ENCODE peak calls at places on chromosome 12, in five cellular contexts. W, M, H, P and K are unnamed samples.

GRCh38 chr12:114701104-114701414 is 17.1 kb upstream of the TBX3 start:
- DNase-seq in W (no peak), M (no peak), H (no peak), P (no peak), K (no peak)

GRCh38 chr12:14959463-14959862 is 1.9 kb downstream of the ARHGDIB start:
- DNase-seq in W (no peak), M (no peak), H (no peak), P (peak; percentile 42), K (no peak)

GRCh38 chr12:15629108-15629507 is 160.1 kb downstream of the EPS8 start:
- DNase-seq in W (peak; percentile 97), M (peak; percentile 98), H (no peak), P (peak; percentile 77), K (peak; percentile 66)

GRCh38 chr12:88876867-88877266 is 296.6 kb upstream of the KITLG start:
- DNase-seq in W (peak; percentile 18), M (peak; percentile 45), H (no peak), P (peak; percentile 50), K (no peak)

GRCh38 chr12:106248849-106249371 is 1.1 kb upstream of the CKAP4 start:
- DNase-seq in W (peak; percentile 67), M (peak; percentile 68), H (no peak), P (peak; percentile 30), K (no peak)

GRCh38 chr12:120642806-120643205 is 2.4 kb downstream of the CABP1 start:
- DNase-seq in W (no peak), M (peak; percentile 4), H (no peak), P (no peak), K (no peak)

GRCh38 chr12:51320695-51321320 is 3.2 kb downstream of the BIN2 start:
- DNase-seq in W (peak; percentile 10), M (peak; percentile 26), H (peak; percentile 40), P (peak; percentile 37), K (peak; percentile 62)

GRCh38 chr12:2268478-2269286 is 215.9 kb downstream of the CACNA1C start:
- DNase-seq in W (peak; percentile 56), M (peak; percentile 81), H (no peak), P (peak; percentile 88), K (no peak)

GRCh38 chr12:120224304-120225199 is 23.6 kb upstream of the RPLP0 start:
- DNase-seq in W (no peak), M (no peak), H (no peak), P (peak; percentile 12), K (no peak)

GRCh38 chr12:57755454-57756372 is 810 bp downstream of the MARCHF9 start:
- DNase-seq in W (no peak), M (no peak), H (no peak), P (peak; percentile 26), K (no peak)

GRCh38 chr12:82012176-82012575 is 253.0 kb upstream of the PPFIA2 start:
- DNase-seq in W (no peak), M (no peak), H (no peak), P (no peak), K (no peak)

GRCh38 chr12:116604151-116604550 is 45.0 kb downstream of the MAP1LC3B2 start:
- DNase-seq in W (peak; percentile 38), M (no peak), H (no peak), P (peak; percentile 40), K (no peak)

GRCh38 chr12:57766464-57767311 is at the start of gene CYP27B1:
- DNase-seq in W (no peak), M (peak; percentile 7), H (peak; percentile 87), P (peak; percentile 72), K (no peak)

GRCh38 chr12:41014643-41015020 is 173.5 kb upstream of the PDZRN4 start:
- DNase-seq in W (peak; percentile 7), M (peak; percentile 0), H (no peak), P (peak; percentile 49), K (no peak)

GRCh38 chr12:6235499-6235898 is 35.3 kb downstream of the CD9 start:
- DNase-seq in W (no peak), M (no peak), H (no peak), P (no peak), K (no peak)

GRCh38 chr12:15856097-15856982 is 25.8 kb upstream of the STRAP start:
- DNase-seq in W (peak; percentile 78), M (peak; percentile 76), H (no peak), P (peak; percentile 88), K (peak; percentile 56)

GRCh38 chr12:5565933-5566632 is 134.2 kb downstream of the NTF3 start:
- DNase-seq in W (no peak), M (peak; percentile 73), H (peak; percentile 28), P (peak; percentile 94), K (no peak)

GRCh38 chr12:93740721-93741120 is 63.5 kb downstream of the CRADD start:
- DNase-seq in W (peak; percentile 31), M (peak; percentile 6), H (no peak), P (no peak), K (no peak)

GRCh38 chr12:88111074-88111652 is 30.7 kb downstream of the CEP290 start:
- DNase-seq in W (peak; percentile 46), M (peak; percentile 56), H (no peak), P (peak; percentile 66), K (peak; percentile 1)

GRCh38 chr12:92078167-92079053 is 67.2 kb downstream of the BTG1 start:
- DNase-seq in W (peak; percentile 88), M (peak; percentile 96), H (no peak), P (peak; percentile 23), K (no peak)

GRCh38 chr12:6450091-6450868 is 1.6 kb upstream of the TAPBPL start:
- DNase-seq in W (no peak), M (no peak), H (no peak), P (no peak), K (no peak)

GRCh38 chr12:89693639-89694202 is 14.9 kb downstream of the ATP2B1 start:
- DNase-seq in W (no peak), M (no peak), H (no peak), P (peak; percentile 52), K (no peak)

GRCh38 chr12:95999484-95999883 is 3.3 kb upstream of the HAL start:
- DNase-seq in W (no peak), M (no peak), H (no peak), P (no peak), K (no peak)

GRCh38 chr12:2064078-2064507 is 11.3 kb downstream of the CACNA1C start:
- DNase-seq in W (peak; percentile 31), M (peak; percentile 59), H (no peak), P (peak; percentile 64), K (no peak)

GRCh38 chr12:65280306-65280705 is 1.8 kb downstream of the MSRB3 start:
- DNase-seq in W (peak; percentile 27), M (peak; percentile 24), H (no peak), P (no peak), K (no peak)

GRCh38 chr12:21992823-21993222 is 51.6 kb upstream of the ABCC9 start:
- DNase-seq in W (peak; percentile 13), M (no peak), H (no peak), P (no peak), K (no peak)

GRCh38 chr12:15393037-15393436 is 70.7 kb downstream of the PTPRO start:
- DNase-seq in W (no peak), M (no peak), H (no peak), P (no peak), K (no peak)

GRCh38 chr12:54052745-54053624 is 650 bp upstream of the HOXC4 start:
- DNase-seq in W (peak; percentile 34), M (no peak), H (peak; percentile 67), P (no peak), K (no peak)

GRCh38 chr12:65742481-65742971 is 81.8 kb upstream of the HMGA2 start:
- DNase-seq in W (peak; percentile 47), M (peak; percentile 44), H (no peak), P (no peak), K (peak; percentile 59)

GRCh38 chr12:2138294-2138693 is 85.5 kb downstream of the CACNA1C start:
- DNase-seq in W (no peak), M (no peak), H (no peak), P (no peak), K (no peak)

GRCh38 chr12:113170926-113171325 is 14.4 kb downstream of the DDX54 start:
- DNase-seq in W (no peak), M (no peak), H (no peak), P (no peak), K (no peak)

GRCh38 chr12:105261010-105261409 is 25.0 kb upstream of the APPL2 start:
- DNase-seq in W (no peak), M (no peak), H (no peak), P (no peak), K (no peak)

GRCh38 chr12:89370850-89371249 is 18.5 kb upstream of the DUSP6 start:
- DNase-seq in W (peak; percentile 81), M (peak; percentile 82), H (no peak), P (peak; percentile 77), K (no peak)

GRCh38 chr12:70774055-70774454 is 136.8 kb upstream of the PTPRB start:
- DNase-seq in W (no peak), M (no peak), H (no peak), P (no peak), K (no peak)

GRCh38 chr12:97575792-97576191 is 113.2 kb downstream of the RMST start:
- DNase-seq in W (peak; percentile 41), M (no peak), H (no peak), P (peak; percentile 46), K (no peak)

GRCh38 chr12:1890119-1890703 is 28.2 kb downstream of the CACNA2D4 start:
- DNase-seq in W (no peak), M (no peak), H (no peak), P (no peak), K (no peak)

GRCh38 chr12:104859144-104859543 is 98.9 kb downstream of the SLC41A2 start:
- DNase-seq in W (peak; percentile 70), M (peak; percentile 61), H (no peak), P (no peak), K (no peak)

GRCh38 chr12:13247596-13247995 is 51.1 kb downstream of the EMP1 start:
- DNase-seq in W (no peak), M (no peak), H (no peak), P (no peak), K (no peak)
- H2AFZ ChIP-seq in W (no peak overlapping the region), M (no peak overlapping the region), H (no peak overlapping the region), P (no peak overlapping the region), K (no peak overlapping the region)

GRCh38 chr12:27523642-27524488 is at the start of gene PPFIBP1:
- DNase-seq in W (peak; percentile 99), M (peak; percentile 97), H (peak; percentile 100), P (peak; percentile 100), K (peak; percentile 99)
- H4K8ac ChIP-seq in W (peak within 1 kb of the TSS; percentile 64), M (peak within 1 kb of the TSS; percentile 87), H (no peak within 1 kb of the TSS), P (peak within 1 kb of the TSS; percentile 70), K (no peak within 1 kb of the TSS)

DNA sequence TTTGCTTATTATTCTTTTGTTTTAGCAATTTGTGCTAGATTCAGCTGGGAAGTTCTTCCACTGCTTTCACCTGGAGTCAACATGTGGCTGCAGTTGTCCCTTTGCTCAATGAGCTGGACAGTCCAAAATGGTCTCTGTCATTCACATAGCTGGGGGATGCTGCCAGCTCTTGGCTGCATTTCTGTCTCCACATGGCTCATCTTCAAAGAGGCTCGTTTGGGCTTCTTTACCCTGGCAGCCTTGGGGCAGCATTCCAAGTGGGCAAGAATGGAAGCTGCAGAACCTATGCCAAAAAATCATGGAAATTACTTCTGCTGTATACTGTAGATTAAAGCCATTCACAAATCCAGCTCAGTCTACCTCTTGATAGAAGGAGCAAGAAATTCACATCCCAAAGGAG is 199.2 kb downstream of the SLC5A8 start:
- DNase-seq in W (no peak), M (no peak), H (no peak), P (no peak), K (no peak)
- H2AFZ ChIP-seq in W (no peak overlapping the region), M (no peak overlapping the region), H (no peak overlapping the region), P (no peak overlapping the region), K (no peak overlapping the region)

DNA sequence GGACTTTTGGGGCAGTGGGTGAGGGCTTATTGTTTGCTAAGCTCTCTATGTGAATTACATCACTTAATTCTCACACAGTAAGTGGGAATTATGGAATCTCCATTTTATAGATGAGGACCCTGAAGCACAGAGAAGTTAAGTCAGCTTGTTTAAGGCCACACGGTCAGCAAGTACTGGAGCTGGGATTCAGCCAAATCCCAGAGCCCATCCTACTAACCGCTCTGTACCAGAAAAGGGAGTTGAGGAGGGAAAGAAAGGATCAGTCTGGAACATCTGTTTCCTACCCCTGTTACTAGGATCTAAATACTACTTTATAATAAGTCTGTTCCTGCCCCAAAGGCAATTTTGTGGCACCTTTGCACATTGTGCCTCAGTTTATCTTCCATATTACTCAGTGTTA is 42.6 kb downstream of the PPFIBP1 start:
- DNase-seq in W (no peak), M (no peak), H (no peak), P (no peak), K (no peak)
- H4K8ac ChIP-seq in W (no peak overlapping the region), M (no peak overlapping the region), H (no peak overlapping the region), P (no peak overlapping the region), K (no peak overlapping the region)